ENCODE peak calls at places on chromosomes 5 and 9, in four cellular contexts. C, G, S and F are unnamed samples.
A peak's percentile ranks its signal among the peaks of the same experiment; 100 is the strongest.

GRCh38 chr5:93349613-93350012 is 231.4 kb downstream of the NR2F1-AS1 start:
- DNase-seq in C (no peak), G (no peak), S (no peak), F (no peak)

GRCh38 chr9:749712-750111 is 91.8 kb upstream of the DMRT1 start:
- DNase-seq in C (no peak), G (no peak), S (no peak), F (no peak)

GRCh38 chr5:95803271-95804148 is 19.0 kb downstream of the GLRX start:
- DNase-seq in C (no peak), G (peak; percentile 25), S (no peak), F (no peak)

GRCh38 chr5:54514269-54514668 is 3.3 kb upstream of the SNX18 start:
- DNase-seq in C (no peak), G (no peak), S (no peak), F (no peak)

GRCh38 chr9:126148523-126148870 is 178.1 kb upstream of the MVB12B start:
- DNase-seq in C (no peak), G (no peak), S (no peak), F (no peak)

GRCh38 chr5:174386306-174386705 is 338.1 kb upstream of the MSX2 start:
- DNase-seq in C (no peak), G (no peak), S (no peak), F (no peak)

GRCh38 chr9:136311433-136312375 is 7.8 kb upstream of the CCDC187 start:
- DNase-seq in C (no peak), G (no peak), S (no peak), F (no peak)

GRCh38 chr9:120587357-120587756 is 7.4 kb upstream of the CDK5RAP2 start:
- DNase-seq in C (no peak), G (no peak), S (no peak), F (no peak)

GRCh38 chr5:79636981-79637733 is 24.9 kb downstream of the TENT2 start:
- DNase-seq in C (no peak), G (no peak), S (no peak), F (no peak)

GRCh38 chr5:36181709-36182262 is 29.9 kb downstream of the SKP2 start:
- DNase-seq in C (no peak), G (no peak), S (no peak), F (no peak)

GRCh38 chr5:36177715-36178556 is 26.0 kb downstream of the SKP2 start:
- DNase-seq in C (no peak), G (peak; percentile 13), S (no peak), F (no peak)

GRCh38 chr5:36177154-36177553 is 25.2 kb downstream of the SKP2 start:
- DNase-seq in C (no peak), G (no peak), S (no peak), F (no peak)

GRCh38 chr5:36179950-36180349 is 28.0 kb downstream of the SKP2 start:
- DNase-seq in C (no peak), G (no peak), S (no peak), F (no peak)

GRCh38 chr5:36180556-36181350 is 28.8 kb downstream of the SKP2 start:
- DNase-seq in C (no peak), G (no peak), S (no peak), F (no peak)
- H3K27ac ChIP-seq in C (no peak overlapping the region), G (no peak overlapping the region), S (no peak overlapping the region), F (no peak overlapping the region)

GRCh38 chr9:7346144-7346543 is 453.4 kb downstream of the DMAC1 start:
- DNase-seq in C (no peak), G (no peak), S (no peak), F (no peak)
- H3K27ac ChIP-seq in C (no peak overlapping the region), G (no peak overlapping the region), S (no peak overlapping the region), F (no peak overlapping the region)

GRCh38 chr9:107638496-107638895 is 148.9 kb upstream of the KLF4 start:
- DNase-seq in C (no peak), G (no peak), S (no peak), F (no peak)
- H3K27ac ChIP-seq in C (peak overlapping the region; percentile 99), G (peak overlapping the region; percentile 28), S (peak overlapping the region; percentile 100), F (peak overlapping the region; percentile 98)

GRCh38 chr5:141857226-141857625 is 21.0 kb downstream of the PCDH1 start:
- DNase-seq in C (no peak), G (no peak), S (no peak), F (no peak)

GRCh38 chr5:141856030-141856790 is 22.0 kb downstream of the PCDH1 start:
- DNase-seq in C (no peak), G (no peak), S (no peak), F (no peak)

GRCh38 chr5:141861194-141861593 is 17.0 kb downstream of the PCDH1 start:
- DNase-seq in C (no peak), G (no peak), S (no peak), F (no peak)

GRCh38 chr5:141855265-141856029 is 22.8 kb downstream of the PCDH1 start:
- DNase-seq in C (peak; percentile 58), G (no peak), S (peak; percentile 72), F (no peak)

DNA sequence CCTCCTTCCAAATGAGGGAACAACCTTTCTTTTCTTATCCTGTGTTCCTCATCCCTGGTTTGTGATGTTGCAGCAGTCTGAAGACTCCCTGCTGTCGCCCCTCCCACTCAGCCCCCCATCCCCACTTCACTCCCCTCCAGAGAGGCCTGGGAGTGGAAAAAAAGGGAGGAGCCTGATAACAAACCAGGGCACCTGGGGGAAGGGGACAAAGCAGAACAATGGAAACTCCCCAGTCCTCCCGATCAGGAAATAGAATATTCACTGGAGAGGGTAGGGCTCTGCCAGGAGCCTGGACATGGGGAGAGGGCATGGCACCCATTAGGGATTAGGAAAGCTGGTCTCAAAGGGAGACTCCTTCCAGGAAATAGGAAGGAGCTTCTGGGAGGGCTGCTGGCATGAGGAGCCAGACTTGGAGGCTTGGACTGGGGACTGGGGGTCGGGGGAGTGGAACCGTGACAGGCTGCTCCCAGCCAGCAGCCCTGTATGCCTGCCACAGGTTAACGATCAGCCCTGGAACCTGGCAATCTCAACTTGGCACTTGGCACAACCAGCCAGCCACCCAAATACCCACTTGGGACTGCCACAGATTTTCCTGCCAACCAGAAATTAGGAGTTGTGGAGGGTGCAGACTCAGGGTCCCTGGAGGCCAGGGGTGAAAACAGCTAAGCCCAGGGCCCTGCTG is 20.0 kb downstream of the PCDH1 start:
- DNase-seq in C (no peak), G (no peak), S (no peak), F (no peak)
- H3K27ac ChIP-seq in C (no peak overlapping the region), G (no peak overlapping the region), S (no peak overlapping the region), F (no peak overlapping the region)